ENCODE peak calls at places on chromosomes 3 and 15, in four cellular contexts. One of them, this sample, is unnamed. For H3K9me3 and H3K36me3, the result is how much of the 10 kb centered on the place peaks cover.

GRCh38 chr3:66239513-66240135 is 18.8 kb downstream of the SLC25A26 start:
- DNase-seq in adrenal gland: no peak
- DNase-seq in uterus: no peak
- DNase-seq in GM23248: no peak
- DNase-seq in this sample: no peak

GRCh38 chr15:52658955-52659354 is 20.2 kb downstream of the ATOSA start:
- DNase-seq in uterus: no peak
- DNase-seq in adrenal gland: no peak
- DNase-seq in GM23248: no peak
- DNase-seq in this sample: no peak

GRCh38 chr3:170585008-170585936 is 603 bp downstream of the SLC7A14 start:
- DNase-seq in GM23248: peak
- DNase-seq in adrenal gland: peak
- DNase-seq in uterus: no peak
- DNase-seq in this sample: peak

GRCh38 chr3:101858464-101858863 is 9.2 kb downstream of the NFKBIZ start:
- DNase-seq in GM23248: no peak
- DNase-seq in uterus: no peak
- DNase-seq in adrenal gland: no peak
- DNase-seq in this sample: no peak

GRCh38 chr3:110430146-110430545 is 641.5 kb upstream of the NECTIN3 start:
- DNase-seq in GM23248: peak
- DNase-seq in adrenal gland: no peak
- DNase-seq in uterus: no peak
- DNase-seq in this sample: no peak

GRCh38 chr3:24387000-24387399 is 107.7 kb downstream of the THRB start:
- DNase-seq in uterus: no peak
- DNase-seq in adrenal gland: no peak
- DNase-seq in GM23248: peak
- DNase-seq in this sample: no peak

GRCh38 chr3:64575211-64575844 is 112.5 kb downstream of the ADAMTS9 start:
- DNase-seq in GM23248: peak
- DNase-seq in adrenal gland: no peak
- DNase-seq in uterus: no peak
- DNase-seq in this sample: no peak

GRCh38 chr15:78671626-78672211 is 30.7 kb upstream of the CHRNB4 start:
- DNase-seq in GM23248: no peak
- DNase-seq in adrenal gland: peak
- DNase-seq in uterus: no peak
- DNase-seq in this sample: no peak

GRCh38 chr3:84184937-84185336 is 773.9 kb upstream of the CADM2 start:
- DNase-seq in uterus: no peak
- DNase-seq in adrenal gland: no peak
- DNase-seq in GM23248: no peak
- DNase-seq in this sample: no peak

GRCh38 chr3:114746502-114746901 is 400.6 kb downstream of the ZBTB20 start:
- DNase-seq in uterus: no peak
- DNase-seq in adrenal gland: no peak
- DNase-seq in GM23248: peak
- DNase-seq in this sample: no peak

GRCh38 chr15:84398763-84399701 is 163.5 kb downstream of the GOLGA6L4 start:
- DNase-seq in GM23248: no peak
- DNase-seq in adrenal gland: no peak
- DNase-seq in uterus: peak
- DNase-seq in this sample: no peak

GRCh38 chr3:171971919-171972526 is 67.4 kb upstream of the FNDC3B start:
- DNase-seq in GM23248: peak
- DNase-seq in uterus: no peak
- DNase-seq in adrenal gland: no peak
- DNase-seq in this sample: no peak

GRCh38 chr3:94004301-94004910 is 24.0 kb downstream of the STX19 start:
- DNase-seq in uterus: no peak
- DNase-seq in GM23248: peak
- DNase-seq in adrenal gland: no peak
- DNase-seq in this sample: no peak

GRCh38 chr3:169104541-169104940 is 559.0 kb downstream of the MECOM start:
- DNase-seq in adrenal gland: no peak
- DNase-seq in GM23248: peak
- DNase-seq in uterus: no peak
- DNase-seq in this sample: no peak

GRCh38 chr3:192054881-192055280 is 593.9 kb downstream of the PYDC2 start:
- DNase-seq in uterus: no peak
- DNase-seq in GM23248: no peak
- DNase-seq in adrenal gland: no peak
- DNase-seq in this sample: peak

GRCh38 chr15:61819386-61819785 is 240.9 kb downstream of the VPS13C start:
- DNase-seq in GM23248: no peak
- DNase-seq in uterus: no peak
- DNase-seq in adrenal gland: no peak
- DNase-seq in this sample: no peak

GRCh38 chr15:89230277-89230676 is 8.9 kb upstream of the RLBP1 start:
- DNase-seq in GM23248: peak
- DNase-seq in uterus: no peak
- DNase-seq in adrenal gland: no peak
- DNase-seq in this sample: no peak

GRCh38 chr3:140500473-140500872 is 177.4 kb upstream of the TRIM42 start:
- DNase-seq in adrenal gland: no peak
- DNase-seq in uterus: no peak
- DNase-seq in GM23248: no peak
- DNase-seq in this sample: no peak

GRCh38 chr15:50231761-50232160 is 33.8 kb downstream of the HDC start:
- DNase-seq in GM23248: no peak
- DNase-seq in adrenal gland: no peak
- DNase-seq in uterus: no peak
- DNase-seq in this sample: no peak

GRCh38 chr3:193841581-193841980 is 248.6 kb downstream of the OPA1 start:
- DNase-seq in uterus: no peak
- DNase-seq in GM23248: no peak
- DNase-seq in adrenal gland: no peak
- DNase-seq in this sample: no peak

GRCh38 chr3:122880624-122881023 is 85.8 kb downstream of the SLC49A4 start:
- DNase-seq in adrenal gland: no peak
- DNase-seq in uterus: no peak
- DNase-seq in GM23248: no peak
- DNase-seq in this sample: no peak

GRCh38 chr3:72223628-72224027 is 438.7 kb upstream of the PROK2 start:
- DNase-seq in GM23248: no peak
- DNase-seq in uterus: no peak
- DNase-seq in adrenal gland: no peak
- DNase-seq in this sample: no peak

GRCh38 chr3:72224804-72225509 is 440.0 kb upstream of the PROK2 start:
- DNase-seq in adrenal gland: no peak
- DNase-seq in uterus: no peak
- DNase-seq in GM23248: peak
- DNase-seq in this sample: no peak

GRCh38 chr3:72230774-72231379 is 445.9 kb upstream of the PROK2 start:
- DNase-seq in uterus: peak
- DNase-seq in adrenal gland: no peak
- DNase-seq in GM23248: peak
- DNase-seq in this sample: peak

GRCh38 chr3:72229952-72230351 is 445.0 kb upstream of the PROK2 start:
- DNase-seq in uterus: no peak
- DNase-seq in adrenal gland: no peak
- DNase-seq in GM23248: no peak
- DNase-seq in this sample: no peak

DNA sequence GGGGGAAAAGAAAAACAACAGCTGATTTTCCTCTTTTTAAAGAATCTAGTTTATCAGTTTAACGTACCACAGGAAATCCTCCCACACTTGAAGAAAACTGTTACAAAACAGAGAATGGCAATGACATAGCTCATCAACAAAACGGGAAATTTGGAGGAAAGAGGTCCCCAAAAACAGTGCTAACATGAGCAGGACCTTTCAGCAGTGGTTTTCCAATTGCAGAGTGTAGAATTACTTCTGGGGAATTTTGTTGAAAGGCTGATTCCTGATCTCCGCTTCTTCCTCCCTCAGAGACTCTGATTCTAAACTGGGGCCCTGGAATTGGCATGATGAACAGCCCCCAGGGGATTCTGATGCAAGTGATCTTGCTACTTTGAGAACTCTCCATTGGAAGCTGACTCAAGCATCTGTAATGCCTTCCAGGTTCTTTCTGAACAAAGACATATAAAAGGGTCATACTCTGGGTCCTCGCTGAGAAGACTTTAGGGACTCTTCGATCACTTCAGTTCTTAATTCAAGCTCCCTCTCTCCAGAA is 442.7 kb upstream of the PROK2 start:
- DNase-seq in GM23248: peak
- DNase-seq in adrenal gland: no peak
- DNase-seq in uterus: peak
- DNase-seq in this sample: no peak
- H3K9me3 ChIP-seq in GM23248: under half
- H3K9me3 ChIP-seq in adrenal gland: under half
- H3K9me3 ChIP-seq in uterus: under half
- H3K9me3 ChIP-seq in this sample: under half

DNA sequence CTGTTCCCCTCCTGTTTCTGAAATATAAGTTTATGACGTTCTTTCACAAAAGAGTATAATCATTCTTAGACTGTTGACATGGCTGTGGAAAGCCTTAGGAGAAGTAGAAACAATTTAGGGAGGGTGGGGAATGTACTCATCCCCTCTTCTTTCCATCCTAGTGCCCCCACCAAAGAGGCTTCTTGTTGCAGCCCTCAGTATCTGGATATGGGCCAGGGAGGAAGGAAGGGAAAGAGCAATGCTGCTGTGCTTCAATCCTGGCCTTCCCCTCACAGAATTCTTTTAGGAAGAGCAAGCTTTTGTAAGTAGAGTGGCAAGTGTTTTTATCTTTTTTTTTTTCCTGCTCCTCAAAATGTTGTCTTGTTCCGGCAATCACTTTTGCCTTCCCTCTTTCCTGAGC is 1.7 kb downstream of the INAFM2 start:
- DNase-seq in GM23248: peak
- DNase-seq in uterus: no peak
- DNase-seq in adrenal gland: peak
- DNase-seq in this sample: no peak
- H3K4me3 ChIP-seq in GM23248: peak
- H3K4me3 ChIP-seq in uterus: peak
- H3K4me3 ChIP-seq in adrenal gland: no peak
- H3K4me3 ChIP-seq in this sample: peak

DNA sequence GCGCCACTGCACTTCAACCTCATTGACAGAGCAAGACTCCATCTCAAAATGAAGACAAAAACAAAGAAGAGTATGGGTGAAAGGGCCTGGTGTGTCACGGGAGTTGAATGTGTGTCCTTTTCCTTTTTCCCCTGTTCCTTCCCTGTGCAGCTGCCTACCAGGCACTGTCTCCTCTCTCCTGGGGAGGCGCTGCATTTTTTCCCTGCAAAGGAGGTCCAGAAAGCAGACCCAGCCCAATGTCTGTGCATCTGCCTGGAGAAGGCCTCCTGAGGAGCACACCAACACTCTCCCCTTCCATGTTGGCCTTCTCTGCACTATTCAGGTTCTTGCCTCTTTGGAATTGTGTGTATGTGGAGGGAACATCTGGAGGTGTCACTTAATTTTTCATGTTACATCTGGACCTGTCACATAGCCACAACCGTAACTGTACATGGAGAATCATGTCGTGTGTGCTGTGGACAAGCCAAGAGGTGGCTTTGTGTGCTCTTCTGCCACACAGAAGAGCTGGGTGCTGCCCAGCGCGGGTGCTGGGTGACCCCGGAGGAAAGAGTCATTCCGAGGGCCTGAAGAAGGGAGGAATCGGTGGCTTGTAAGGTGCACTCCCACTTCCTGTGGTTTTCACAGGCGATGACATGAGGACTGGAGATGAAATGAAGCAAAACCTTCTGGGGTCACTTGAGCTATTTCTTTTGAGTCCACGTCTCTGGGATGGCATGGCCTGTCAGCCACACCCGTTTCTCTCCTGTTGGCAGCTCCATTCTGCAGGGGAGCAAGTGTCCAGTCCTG is 46.5 kb upstream of the CGNL1 start:
- DNase-seq in uterus: no peak
- DNase-seq in adrenal gland: no peak
- DNase-seq in GM23248: no peak
- DNase-seq in this sample: no peak
- H3K36me3 ChIP-seq in uterus: under half
- H3K36me3 ChIP-seq in adrenal gland: under half
- H3K36me3 ChIP-seq in GM23248: under half
- H3K36me3 ChIP-seq in this sample: under half

DNA sequence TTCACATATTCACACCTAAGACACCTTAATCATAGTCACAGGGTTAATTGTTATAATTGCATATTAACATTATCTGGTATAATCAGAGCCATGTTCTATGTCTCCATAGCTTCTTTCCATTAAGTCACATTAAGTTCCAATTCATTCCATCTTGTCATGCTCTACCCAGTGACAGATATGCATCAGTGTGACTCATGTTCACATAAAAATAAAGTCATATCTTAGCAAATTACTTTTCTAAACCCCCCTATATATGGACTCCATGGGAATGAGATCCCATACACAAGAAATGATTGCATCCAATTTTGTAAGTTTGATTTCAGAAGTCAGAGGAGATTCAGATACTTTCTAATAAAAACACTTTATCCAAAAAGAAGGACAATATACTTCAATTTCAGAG is 27.3 kb downstream of the THBS1 start:
- DNase-seq in adrenal gland: no peak
- DNase-seq in uterus: no peak
- DNase-seq in GM23248: no peak
- DNase-seq in this sample: no peak
- H3K9me3 ChIP-seq in adrenal gland: under half
- H3K9me3 ChIP-seq in uterus: under half
- H3K9me3 ChIP-seq in GM23248: under half
- H3K9me3 ChIP-seq in this sample: under half

DNA sequence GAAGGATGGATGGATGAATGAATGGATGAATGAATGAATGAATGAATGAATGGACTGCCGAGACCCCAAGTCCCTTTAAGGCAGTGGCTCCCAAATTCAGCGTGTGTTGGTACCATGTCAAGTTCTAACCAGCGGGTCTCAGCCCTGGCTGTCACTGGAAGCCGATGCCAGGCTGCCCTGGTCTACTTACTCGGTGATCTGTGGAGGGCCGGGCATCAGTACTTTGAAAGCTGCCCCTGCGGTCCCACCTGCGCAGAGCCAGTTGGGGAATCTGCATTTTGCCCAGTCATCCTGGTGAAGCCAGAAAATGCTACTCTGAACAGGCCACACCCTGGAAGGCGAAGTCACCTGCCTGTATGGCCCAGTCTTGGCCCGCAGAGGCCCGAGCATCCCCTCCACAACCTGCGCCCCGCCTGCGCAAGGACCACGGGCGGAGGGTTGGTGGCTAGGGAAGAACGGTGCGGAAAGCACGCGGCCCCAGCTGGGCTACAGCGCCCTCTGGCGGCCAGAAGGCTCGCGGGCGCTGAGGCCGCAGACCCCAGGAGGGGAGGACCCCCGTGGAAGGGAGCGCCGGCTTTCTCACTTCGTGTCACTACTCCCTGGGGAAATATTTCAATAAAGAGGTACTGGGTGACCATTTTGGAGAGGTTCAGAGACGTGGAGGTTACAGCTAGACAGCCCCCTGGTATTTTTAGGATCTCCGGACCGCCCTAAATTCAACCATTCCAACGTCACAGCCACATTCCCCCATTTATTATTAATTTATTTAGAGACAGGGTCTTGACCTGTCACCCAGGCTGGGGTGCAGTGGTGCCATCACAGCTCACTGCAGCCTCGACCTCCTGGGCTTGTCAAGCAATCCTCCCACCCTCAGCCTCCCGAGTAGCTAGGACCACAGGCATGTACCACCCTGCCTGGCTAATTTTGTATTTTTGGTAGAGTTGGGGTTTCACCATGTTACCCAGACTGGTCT is 34.9 kb downstream of the PRKCD start:
- DNase-seq in uterus: peak
- DNase-seq in GM23248: peak
- DNase-seq in adrenal gland: peak
- DNase-seq in this sample: peak
- H3K4me3 ChIP-seq in uterus: no peak
- H3K4me3 ChIP-seq in GM23248: no peak
- H3K4me3 ChIP-seq in adrenal gland: no peak
- H3K4me3 ChIP-seq in this sample: no peak

This sample was measured in MG63.